ENCODE peak calls at places on chromosome 15, in eight cellular contexts. One of them, this sample, is unnamed. For H3K4me1, the result is how much of the 10 kb centered on the place peaks cover.

GRCh38 chr15:55917881-55918296 is 75.5 kb downstream of the NEDD4 start:
- DNase-seq in cardiac muscle cell: peak
- DNase-seq in astrocyte: peak
- DNase-seq in GM23248: peak
- DNase-seq in fibroblast of lung: peak
- DNase-seq in mesendoderm: peak
- DNase-seq in lower lobe of right lung: no peak
- DNase-seq in CD8-positive, alpha-beta memory T cell: no peak
- DNase-seq in this sample: no peak

GRCh38 chr15:39145146-39145545 is 435.7 kb upstream of the THBS1 start:
- DNase-seq in cardiac muscle cell: no peak
- DNase-seq in astrocyte: peak
- DNase-seq in GM23248: peak
- DNase-seq in fibroblast of lung: peak
- DNase-seq in mesendoderm: no peak
- DNase-seq in lower lobe of right lung: no peak
- DNase-seq in CD8-positive, alpha-beta memory T cell: no peak
- DNase-seq in this sample: no peak

GRCh38 chr15:73996939-73997338 is 2.4 kb downstream of the PML start:
- DNase-seq in cardiac muscle cell: no peak
- DNase-seq in astrocyte: no peak
- DNase-seq in GM23248: peak
- DNase-seq in fibroblast of lung: no peak
- DNase-seq in mesendoderm: no peak
- DNase-seq in lower lobe of right lung: no peak
- DNase-seq in CD8-positive, alpha-beta memory T cell: no peak
- DNase-seq in this sample: peak

GRCh38 chr15:62150445-62150844 is 14.6 kb downstream of the C2CD4B start:
- DNase-seq in cardiac muscle cell: no peak
- DNase-seq in astrocyte: no peak
- DNase-seq in GM23248: no peak
- DNase-seq in fibroblast of lung: no peak
- DNase-seq in mesendoderm: no peak
- DNase-seq in lower lobe of right lung: no peak
- DNase-seq in CD8-positive, alpha-beta memory T cell: no peak
- DNase-seq in this sample: no peak

GRCh38 chr15:66252411-66253295 is 897 bp downstream of the MEGF11 start:
- DNase-seq in cardiac muscle cell: peak
- DNase-seq in astrocyte: peak
- DNase-seq in GM23248: peak
- DNase-seq in fibroblast of lung: peak
- DNase-seq in mesendoderm: peak
- DNase-seq in lower lobe of right lung: peak
- DNase-seq in CD8-positive, alpha-beta memory T cell: peak
- DNase-seq in this sample: peak

GRCh38 chr15:29063646-29064045 is 177.9 kb downstream of the APBA2 start:
- DNase-seq in cardiac muscle cell: no peak
- DNase-seq in astrocyte: no peak
- DNase-seq in GM23248: no peak
- DNase-seq in fibroblast of lung: no peak
- DNase-seq in mesendoderm: no peak
- DNase-seq in lower lobe of right lung: no peak
- DNase-seq in CD8-positive, alpha-beta memory T cell: no peak
- DNase-seq in this sample: no peak

GRCh38 chr15:99466701-99467337 is 99.0 kb upstream of the MEF2A start:
- DNase-seq in cardiac muscle cell: no peak
- DNase-seq in astrocyte: peak
- DNase-seq in GM23248: no peak
- DNase-seq in fibroblast of lung: peak
- DNase-seq in mesendoderm: no peak
- DNase-seq in lower lobe of right lung: no peak
- DNase-seq in CD8-positive, alpha-beta memory T cell: no peak
- DNase-seq in this sample: no peak

GRCh38 chr15:67068724-67069400 is 3.5 kb downstream of the SMAD3 start:
- DNase-seq in cardiac muscle cell: no peak
- DNase-seq in astrocyte: no peak
- DNase-seq in GM23248: peak
- DNase-seq in fibroblast of lung: peak
- DNase-seq in mesendoderm: no peak
- DNase-seq in lower lobe of right lung: no peak
- DNase-seq in CD8-positive, alpha-beta memory T cell: no peak
- DNase-seq in this sample: no peak

GRCh38 chr15:88661041-88661765 is 22.4 kb downstream of the ISG20 start:
- DNase-seq in cardiac muscle cell: no peak
- DNase-seq in astrocyte: peak
- DNase-seq in GM23248: peak
- DNase-seq in fibroblast of lung: peak
- DNase-seq in mesendoderm: no peak
- DNase-seq in lower lobe of right lung: no peak
- DNase-seq in CD8-positive, alpha-beta memory T cell: no peak
- DNase-seq in this sample: no peak

GRCh38 chr15:88498991-88499390 is 31.5 kb downstream of the MRPS11 start:
- DNase-seq in cardiac muscle cell: peak
- DNase-seq in astrocyte: no peak
- DNase-seq in GM23248: no peak
- DNase-seq in fibroblast of lung: no peak
- DNase-seq in mesendoderm: no peak
- DNase-seq in lower lobe of right lung: no peak
- DNase-seq in CD8-positive, alpha-beta memory T cell: no peak
- DNase-seq in this sample: no peak

GRCh38 chr15:76310470-76311070 is 699 bp downstream of the ETFA start:
- DNase-seq in cardiac muscle cell: peak
- DNase-seq in astrocyte: no peak
- DNase-seq in GM23248: peak
- DNase-seq in fibroblast of lung: peak
- DNase-seq in mesendoderm: no peak
- DNase-seq in lower lobe of right lung: no peak
- DNase-seq in CD8-positive, alpha-beta memory T cell: no peak
- DNase-seq in this sample: no peak

GRCh38 chr15:68224546-68225250 is 4.8 kb downstream of the CLN6 start:
- DNase-seq in cardiac muscle cell: no peak
- DNase-seq in astrocyte: no peak
- DNase-seq in GM23248: no peak
- DNase-seq in fibroblast of lung: no peak
- DNase-seq in mesendoderm: no peak
- DNase-seq in lower lobe of right lung: no peak
- DNase-seq in CD8-positive, alpha-beta memory T cell: no peak
- DNase-seq in this sample: no peak

GRCh38 chr15:78850926-78851600 is 21.6 kb upstream of the MORF4L1 start:
- DNase-seq in cardiac muscle cell: peak
- DNase-seq in astrocyte: no peak
- DNase-seq in GM23248: no peak
- DNase-seq in fibroblast of lung: no peak
- DNase-seq in mesendoderm: no peak
- DNase-seq in lower lobe of right lung: no peak
- DNase-seq in CD8-positive, alpha-beta memory T cell: no peak
- DNase-seq in this sample: no peak

GRCh38 chr15:43828061-43828657 is 1.4 kb downstream of the WDR76 start:
- DNase-seq in cardiac muscle cell: no peak
- DNase-seq in astrocyte: no peak
- DNase-seq in GM23248: peak
- DNase-seq in fibroblast of lung: no peak
- DNase-seq in mesendoderm: no peak
- DNase-seq in lower lobe of right lung: no peak
- DNase-seq in CD8-positive, alpha-beta memory T cell: no peak
- DNase-seq in this sample: no peak

GRCh38 chr15:32698773-32699390 is 18.9 kb upstream of the GREM1 start:
- DNase-seq in cardiac muscle cell: no peak
- DNase-seq in astrocyte: no peak
- DNase-seq in GM23248: peak
- DNase-seq in fibroblast of lung: peak
- DNase-seq in mesendoderm: peak
- DNase-seq in lower lobe of right lung: no peak
- DNase-seq in CD8-positive, alpha-beta memory T cell: no peak
- DNase-seq in this sample: no peak

GRCh38 chr15:70327328-70328136 is 229.8 kb upstream of the TLE3 start:
- DNase-seq in cardiac muscle cell: no peak
- DNase-seq in astrocyte: peak
- DNase-seq in GM23248: peak
- DNase-seq in fibroblast of lung: peak
- DNase-seq in mesendoderm: peak
- DNase-seq in lower lobe of right lung: no peak
- DNase-seq in CD8-positive, alpha-beta memory T cell: no peak
- DNase-seq in this sample: no peak

GRCh38 chr15:70323111-70323851 is 225.6 kb upstream of the TLE3 start:
- DNase-seq in cardiac muscle cell: no peak
- DNase-seq in astrocyte: peak
- DNase-seq in GM23248: peak
- DNase-seq in fibroblast of lung: peak
- DNase-seq in mesendoderm: peak
- DNase-seq in lower lobe of right lung: no peak
- DNase-seq in CD8-positive, alpha-beta memory T cell: no peak
- DNase-seq in this sample: no peak

GRCh38 chr15:70322051-70322668 is 224.4 kb upstream of the TLE3 start:
- DNase-seq in cardiac muscle cell: no peak
- DNase-seq in astrocyte: no peak
- DNase-seq in GM23248: no peak
- DNase-seq in fibroblast of lung: no peak
- DNase-seq in mesendoderm: no peak
- DNase-seq in lower lobe of right lung: no peak
- DNase-seq in CD8-positive, alpha-beta memory T cell: no peak
- DNase-seq in this sample: no peak

GRCh38 chr15:70321106-70321809 is 223.5 kb upstream of the TLE3 start:
- DNase-seq in cardiac muscle cell: no peak
- DNase-seq in astrocyte: no peak
- DNase-seq in GM23248: no peak
- DNase-seq in fibroblast of lung: no peak
- DNase-seq in mesendoderm: no peak
- DNase-seq in lower lobe of right lung: no peak
- DNase-seq in CD8-positive, alpha-beta memory T cell: no peak
- DNase-seq in this sample: no peak

DNA sequence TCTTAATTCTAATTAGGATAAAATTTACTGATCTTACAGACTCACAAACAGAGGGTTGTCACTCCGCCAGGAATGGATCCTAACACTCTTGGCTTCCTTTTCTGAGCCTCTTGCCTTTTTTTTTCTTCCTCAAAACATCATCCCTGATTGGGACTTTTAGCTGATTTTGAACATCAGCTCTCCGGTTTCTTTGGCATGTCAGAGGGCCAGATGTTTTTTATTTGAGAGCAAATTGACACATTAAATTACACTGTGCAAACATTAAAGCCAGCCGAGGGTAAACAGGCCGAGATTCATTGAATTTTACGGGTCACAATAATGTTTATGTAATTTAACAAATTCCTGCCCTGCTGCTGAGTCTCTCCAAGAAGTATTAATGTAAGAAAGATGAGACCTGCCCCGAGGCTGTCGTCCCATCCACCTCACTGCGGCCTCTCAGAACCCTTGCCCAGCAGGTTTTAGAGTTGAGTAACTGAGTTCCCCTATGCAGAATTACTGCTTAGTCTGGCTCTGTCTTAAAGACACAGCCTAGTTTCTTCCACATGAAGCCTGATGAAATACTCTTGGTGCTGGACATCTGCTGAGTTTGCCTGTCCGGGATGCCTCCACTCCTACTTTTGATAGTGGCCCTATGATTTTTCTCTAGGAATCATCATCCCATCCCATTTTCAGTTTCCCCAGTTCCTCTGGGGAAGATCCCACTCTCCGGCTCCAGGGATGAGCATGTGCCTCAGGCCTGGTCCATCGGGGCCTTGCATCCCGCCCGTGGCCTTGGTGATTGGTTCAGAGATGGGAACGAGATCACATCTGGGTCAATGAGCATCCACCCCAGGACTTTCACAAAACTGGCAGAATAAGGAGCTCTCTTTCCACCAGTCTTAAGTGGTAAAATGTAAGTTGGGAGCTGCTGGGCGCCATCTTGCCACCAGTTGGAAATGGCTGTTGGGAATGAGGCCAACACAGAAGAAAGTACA is 226.6 kb upstream of the TLE3 start:
- DNase-seq in cardiac muscle cell: no peak
- DNase-seq in astrocyte: peak
- DNase-seq in GM23248: peak
- DNase-seq in fibroblast of lung: peak
- DNase-seq in mesendoderm: peak
- DNase-seq in lower lobe of right lung: no peak
- DNase-seq in CD8-positive, alpha-beta memory T cell: no peak
- DNase-seq in this sample: no peak
- H3K4me1 ChIP-seq in cardiac muscle cell: under half
- H3K4me1 ChIP-seq in astrocyte: under half
- H3K4me1 ChIP-seq in GM23248: half or more
- H3K4me1 ChIP-seq in fibroblast of lung: under half
- H3K4me1 ChIP-seq in mesendoderm: under half
- H3K4me1 ChIP-seq in lower lobe of right lung: half or more
- H3K4me1 ChIP-seq in CD8-positive, alpha-beta memory T cell: under half
- H3K4me1 ChIP-seq in this sample: under half

DNA sequence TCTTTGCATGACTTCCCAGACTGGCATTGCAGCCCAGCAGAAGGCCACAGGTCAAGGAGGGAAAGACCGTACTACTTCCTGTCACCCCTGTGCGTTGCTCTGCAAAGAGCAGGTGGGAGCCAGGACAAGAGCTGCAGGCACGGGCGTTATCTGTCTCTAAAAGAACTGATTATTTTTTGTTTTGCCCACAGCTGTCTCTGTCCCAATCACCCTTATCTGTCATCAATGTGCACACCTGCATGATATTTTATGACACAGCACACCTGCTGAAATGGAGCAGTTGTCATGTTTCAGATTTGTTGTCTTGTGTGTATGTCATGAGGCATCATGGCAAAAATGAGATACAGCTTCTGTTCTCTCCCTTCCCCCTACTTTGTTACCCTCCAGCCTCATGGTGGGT is 58.8 kb downstream of the SLCO3A1 start:
- DNase-seq in cardiac muscle cell: no peak
- DNase-seq in astrocyte: no peak
- DNase-seq in GM23248: no peak
- DNase-seq in fibroblast of lung: no peak
- DNase-seq in mesendoderm: no peak
- DNase-seq in lower lobe of right lung: no peak
- DNase-seq in CD8-positive, alpha-beta memory T cell: no peak
- DNase-seq in this sample: no peak
- H3K4me1 ChIP-seq in cardiac muscle cell: under half
- H3K4me1 ChIP-seq in astrocyte: under half
- H3K4me1 ChIP-seq in GM23248: under half
- H3K4me1 ChIP-seq in fibroblast of lung: under half
- H3K4me1 ChIP-seq in mesendoderm: under half
- H3K4me1 ChIP-seq in lower lobe of right lung: under half
- H3K4me1 ChIP-seq in CD8-positive, alpha-beta memory T cell: under half
- H3K4me1 ChIP-seq in this sample: under half

GRCh38 chr15:45891766-45892165 is 256.9 kb downstream of the SQOR start:
- DNase-seq in cardiac muscle cell: no peak
- DNase-seq in astrocyte: no peak
- DNase-seq in GM23248: no peak
- DNase-seq in fibroblast of lung: no peak
- DNase-seq in mesendoderm: no peak
- DNase-seq in lower lobe of right lung: no peak
- DNase-seq in CD8-positive, alpha-beta memory T cell: no peak
- DNase-seq in this sample: no peak
- H3K4me1 ChIP-seq in cardiac muscle cell: under half
- H3K4me1 ChIP-seq in astrocyte: under half
- H3K4me1 ChIP-seq in GM23248: under half
- H3K4me1 ChIP-seq in fibroblast of lung: under half
- H3K4me1 ChIP-seq in mesendoderm: under half
- H3K4me1 ChIP-seq in lower lobe of right lung: under half
- H3K4me1 ChIP-seq in CD8-positive, alpha-beta memory T cell: under half
- H3K4me1 ChIP-seq in this sample: under half

DNA sequence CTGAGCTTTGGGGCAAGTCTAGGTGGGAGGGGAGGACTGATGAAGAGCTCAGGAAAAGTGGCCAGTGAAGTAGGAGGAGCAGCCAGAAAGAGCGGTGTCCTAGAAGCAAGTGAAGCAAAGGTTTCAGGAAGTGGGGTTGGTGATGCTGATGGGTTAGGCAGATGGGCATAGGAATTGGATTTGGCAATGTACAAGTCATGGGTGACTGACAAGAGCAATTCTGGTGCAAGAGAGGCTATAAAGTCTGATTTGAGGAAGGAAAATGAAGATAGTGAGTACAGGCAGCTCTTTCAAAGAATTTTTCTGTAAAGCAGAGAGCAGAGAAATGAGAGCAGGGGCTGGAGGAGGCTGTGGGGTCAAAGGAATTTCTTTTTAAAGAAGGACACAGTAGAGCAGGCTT is 19.7 kb downstream of the ALPK3 start:
- DNase-seq in cardiac muscle cell: no peak
- DNase-seq in astrocyte: no peak
- DNase-seq in GM23248: no peak
- DNase-seq in fibroblast of lung: no peak
- DNase-seq in mesendoderm: no peak
- DNase-seq in lower lobe of right lung: no peak
- DNase-seq in CD8-positive, alpha-beta memory T cell: no peak
- DNase-seq in this sample: no peak
- H3K4me1 ChIP-seq in cardiac muscle cell: half or more
- H3K4me1 ChIP-seq in astrocyte: under half
- H3K4me1 ChIP-seq in GM23248: under half
- H3K4me1 ChIP-seq in fibroblast of lung: under half
- H3K4me1 ChIP-seq in mesendoderm: under half
- H3K4me1 ChIP-seq in lower lobe of right lung: under half
- H3K4me1 ChIP-seq in CD8-positive, alpha-beta memory T cell: under half
- H3K4me1 ChIP-seq in this sample: under half

This sample was measured in Peyer's patch.